ENCODE peak calls at places on chromosome 5, in five cellular contexts. One of them, this sample, is unnamed.

GRCh38 chr5:93579561-93580386 is 1.2 kb downstream of the NR2F1-AS1 start:
- DNase-seq in activated T-cell treated with anti-CD3 and anti-CD28 coated beads, Interleukin-2, amount 50 U/mL, for 72 hours: no peak
- DNase-seq in HT1080: no peak
- DNase-seq in iPS-NIHi11: no peak
- DNase-seq in EH: peak
- DNase-seq in this sample: no peak

GRCh38 chr5:178224403-178224802 is 8.2 kb downstream of the PHYKPL start:
- DNase-seq in activated T-cell treated with anti-CD3 and anti-CD28 coated beads, Interleukin-2, amount 50 U/mL, for 72 hours: no peak
- DNase-seq in HT1080: no peak
- DNase-seq in EH: no peak
- DNase-seq in iPS-NIHi11: no peak
- DNase-seq in this sample: no peak

GRCh38 chr5:138275895-138276294 is 1.5 kb upstream of the GFRA3 start:
- DNase-seq in EH: no peak
- DNase-seq in activated T-cell treated with anti-CD3 and anti-CD28 coated beads, Interleukin-2, amount 50 U/mL, for 72 hours: no peak
- DNase-seq in iPS-NIHi11: no peak
- DNase-seq in HT1080: no peak
- DNase-seq in this sample: no peak

GRCh38 chr5:116778015-116778414 is 203.4 kb upstream of the SEMA6A start:
- DNase-seq in activated T-cell treated with anti-CD3 and anti-CD28 coated beads, Interleukin-2, amount 50 U/mL, for 72 hours: no peak
- DNase-seq in iPS-NIHi11: peak
- DNase-seq in HT1080: no peak
- DNase-seq in EH: no peak
- DNase-seq in this sample: no peak

GRCh38 chr5:150694638-150695037 is 6.2 kb downstream of the RBM22 start:
- DNase-seq in HT1080: no peak
- DNase-seq in EH: peak
- DNase-seq in iPS-NIHi11: no peak
- DNase-seq in activated T-cell treated with anti-CD3 and anti-CD28 coated beads, Interleukin-2, amount 50 U/mL, for 72 hours: no peak
- DNase-seq in this sample: no peak

GRCh38 chr5:60829490-60830266 is 14.4 kb downstream of the ELOVL7 start:
- DNase-seq in EH: no peak
- DNase-seq in activated T-cell treated with anti-CD3 and anti-CD28 coated beads, Interleukin-2, amount 50 U/mL, for 72 hours: peak
- DNase-seq in iPS-NIHi11: no peak
- DNase-seq in HT1080: no peak
- DNase-seq in this sample: no peak

GRCh38 chr5:16392718-16393117 is 72.9 kb downstream of the ZNF622 start:
- DNase-seq in EH: no peak
- DNase-seq in activated T-cell treated with anti-CD3 and anti-CD28 coated beads, Interleukin-2, amount 50 U/mL, for 72 hours: no peak
- DNase-seq in HT1080: peak
- DNase-seq in iPS-NIHi11: no peak
- DNase-seq in this sample: no peak

GRCh38 chr5:103466494-103466893 is 96.1 kb downstream of the NUDT12 start:
- DNase-seq in activated T-cell treated with anti-CD3 and anti-CD28 coated beads, Interleukin-2, amount 50 U/mL, for 72 hours: no peak
- DNase-seq in EH: peak
- DNase-seq in iPS-NIHi11: no peak
- DNase-seq in HT1080: peak
- DNase-seq in this sample: no peak

GRCh38 chr5:92179651-92180050 is 796.5 kb upstream of the ARRDC3 start:
- DNase-seq in HT1080: no peak
- DNase-seq in EH: no peak
- DNase-seq in activated T-cell treated with anti-CD3 and anti-CD28 coated beads, Interleukin-2, amount 50 U/mL, for 72 hours: no peak
- DNase-seq in iPS-NIHi11: no peak
- DNase-seq in this sample: no peak

GRCh38 chr5:160774646-160775313 is 77.2 kb downstream of the ATP10B start:
- DNase-seq in iPS-NIHi11: no peak
- DNase-seq in activated T-cell treated with anti-CD3 and anti-CD28 coated beads, Interleukin-2, amount 50 U/mL, for 72 hours: no peak
- DNase-seq in EH: no peak
- DNase-seq in HT1080: no peak
- DNase-seq in this sample: no peak

GRCh38 chr5:40572947-40573346 is 106.8 kb upstream of the PTGER4 start:
- DNase-seq in iPS-NIHi11: no peak
- DNase-seq in EH: peak
- DNase-seq in activated T-cell treated with anti-CD3 and anti-CD28 coated beads, Interleukin-2, amount 50 U/mL, for 72 hours: no peak
- DNase-seq in HT1080: no peak
- DNase-seq in this sample: no peak

GRCh38 chr5:176740131-176740701 is 70.1 kb upstream of the UNC5A start:
- DNase-seq in EH: no peak
- DNase-seq in HT1080: no peak
- DNase-seq in activated T-cell treated with anti-CD3 and anti-CD28 coated beads, Interleukin-2, amount 50 U/mL, for 72 hours: no peak
- DNase-seq in iPS-NIHi11: no peak
- DNase-seq in this sample: no peak

GRCh38 chr5:170747357-170747756 is 36.2 kb upstream of the GABRP start:
- DNase-seq in activated T-cell treated with anti-CD3 and anti-CD28 coated beads, Interleukin-2, amount 50 U/mL, for 72 hours: no peak
- DNase-seq in iPS-NIHi11: no peak
- DNase-seq in HT1080: no peak
- DNase-seq in EH: no peak
- DNase-seq in this sample: no peak

GRCh38 chr5:122195784-122196394 is 66.5 kb downstream of the ZNF474 start:
- DNase-seq in HT1080: peak
- DNase-seq in iPS-NIHi11: peak
- DNase-seq in EH: peak
- DNase-seq in activated T-cell treated with anti-CD3 and anti-CD28 coated beads, Interleukin-2, amount 50 U/mL, for 72 hours: no peak
- DNase-seq in this sample: peak

GRCh38 chr5:126628102-126628501 is 27.4 kb downstream of the PHAX start:
- DNase-seq in EH: no peak
- DNase-seq in HT1080: no peak
- DNase-seq in activated T-cell treated with anti-CD3 and anti-CD28 coated beads, Interleukin-2, amount 50 U/mL, for 72 hours: no peak
- DNase-seq in iPS-NIHi11: peak
- DNase-seq in this sample: no peak

GRCh38 chr5:96177303-96177869 is 215.7 kb upstream of the ELL2 start:
- DNase-seq in activated T-cell treated with anti-CD3 and anti-CD28 coated beads, Interleukin-2, amount 50 U/mL, for 72 hours: peak
- DNase-seq in iPS-NIHi11: no peak
- DNase-seq in EH: peak
- DNase-seq in HT1080: peak
- DNase-seq in this sample: no peak

GRCh38 chr5:161846731-161847130 is 1.2 kb upstream of the GABRA1 start:
- DNase-seq in iPS-NIHi11: peak
- DNase-seq in EH: no peak
- DNase-seq in activated T-cell treated with anti-CD3 and anti-CD28 coated beads, Interleukin-2, amount 50 U/mL, for 72 hours: no peak
- DNase-seq in HT1080: peak
- DNase-seq in this sample: peak

GRCh38 chr5:95864456-95864855 is 41.9 kb upstream of the GLRX start:
- DNase-seq in HT1080: no peak
- DNase-seq in EH: no peak
- DNase-seq in activated T-cell treated with anti-CD3 and anti-CD28 coated beads, Interleukin-2, amount 50 U/mL, for 72 hours: no peak
- DNase-seq in iPS-NIHi11: no peak
- DNase-seq in this sample: no peak

GRCh38 chr5:32326216-32326772 is 13.6 kb upstream of the MTMR12 start:
- DNase-seq in activated T-cell treated with anti-CD3 and anti-CD28 coated beads, Interleukin-2, amount 50 U/mL, for 72 hours: no peak
- DNase-seq in iPS-NIHi11: no peak
- DNase-seq in EH: peak
- DNase-seq in HT1080: peak
- DNase-seq in this sample: no peak

GRCh38 chr5:132492386-132492785 is 1.8 kb upstream of the IRF1 start:
- DNase-seq in HT1080: no peak
- DNase-seq in activated T-cell treated with anti-CD3 and anti-CD28 coated beads, Interleukin-2, amount 50 U/mL, for 72 hours: no peak
- DNase-seq in EH: no peak
- DNase-seq in iPS-NIHi11: no peak
- DNase-seq in this sample: no peak

GRCh38 chr5:180235846-180236245 is 26.8 kb upstream of the RASGEF1C start:
- DNase-seq in iPS-NIHi11: no peak
- DNase-seq in HT1080: no peak
- DNase-seq in EH: no peak
- DNase-seq in activated T-cell treated with anti-CD3 and anti-CD28 coated beads, Interleukin-2, amount 50 U/mL, for 72 hours: no peak
- DNase-seq in this sample: no peak

GRCh38 chr5:6354848-6355247 is 23.5 kb downstream of the MED10 start:
- DNase-seq in EH: no peak
- DNase-seq in HT1080: no peak
- DNase-seq in activated T-cell treated with anti-CD3 and anti-CD28 coated beads, Interleukin-2, amount 50 U/mL, for 72 hours: no peak
- DNase-seq in iPS-NIHi11: no peak
- DNase-seq in this sample: no peak

GRCh38 chr5:114658179-114658578 is 296.3 kb downstream of the KCNN2 start:
- DNase-seq in iPS-NIHi11: no peak
- DNase-seq in HT1080: peak
- DNase-seq in EH: peak
- DNase-seq in activated T-cell treated with anti-CD3 and anti-CD28 coated beads, Interleukin-2, amount 50 U/mL, for 72 hours: no peak
- DNase-seq in this sample: no peak

GRCh38 chr5:125295405-125295872 is 549.0 kb upstream of the ZNF608 start:
- DNase-seq in HT1080: peak
- DNase-seq in iPS-NIHi11: no peak
- DNase-seq in EH: peak
- DNase-seq in activated T-cell treated with anti-CD3 and anti-CD28 coated beads, Interleukin-2, amount 50 U/mL, for 72 hours: no peak
- DNase-seq in this sample: no peak

GRCh38 chr5:142106061-142106460 is 2.5 kb upstream of the NDFIP1 start:
- DNase-seq in EH: peak
- DNase-seq in HT1080: no peak
- DNase-seq in activated T-cell treated with anti-CD3 and anti-CD28 coated beads, Interleukin-2, amount 50 U/mL, for 72 hours: no peak
- DNase-seq in iPS-NIHi11: no peak
- DNase-seq in this sample: no peak

GRCh38 chr5:143064207-143064606 is 294.0 kb downstream of the ARHGAP26 start:
- DNase-seq in HT1080: peak
- DNase-seq in iPS-NIHi11: no peak
- DNase-seq in EH: peak
- DNase-seq in activated T-cell treated with anti-CD3 and anti-CD28 coated beads, Interleukin-2, amount 50 U/mL, for 72 hours: no peak
- DNase-seq in this sample: no peak

GRCh38 chr5:141737485-141737884 is 55.5 kb upstream of the ARAP3 start:
- DNase-seq in EH: no peak
- DNase-seq in HT1080: no peak
- DNase-seq in iPS-NIHi11: no peak
- DNase-seq in activated T-cell treated with anti-CD3 and anti-CD28 coated beads, Interleukin-2, amount 50 U/mL, for 72 hours: no peak
- DNase-seq in this sample: no peak

GRCh38 chr5:86029308-86029707 is 588.4 kb upstream of the COX7C start:
- DNase-seq in EH: no peak
- DNase-seq in HT1080: no peak
- DNase-seq in iPS-NIHi11: no peak
- DNase-seq in activated T-cell treated with anti-CD3 and anti-CD28 coated beads, Interleukin-2, amount 50 U/mL, for 72 hours: no peak
- DNase-seq in this sample: no peak

GRCh38 chr5:71651554-71651953 is 64.4 kb downstream of the MCCC2 start:
- DNase-seq in iPS-NIHi11: no peak
- DNase-seq in activated T-cell treated with anti-CD3 and anti-CD28 coated beads, Interleukin-2, amount 50 U/mL, for 72 hours: peak
- DNase-seq in EH: no peak
- DNase-seq in HT1080: no peak
- DNase-seq in this sample: peak

GRCh38 chr5:163498886-163499285 is 6.5 kb upstream of the MAT2B start:
- DNase-seq in activated T-cell treated with anti-CD3 and anti-CD28 coated beads, Interleukin-2, amount 50 U/mL, for 72 hours: no peak
- DNase-seq in EH: peak
- DNase-seq in HT1080: peak
- DNase-seq in iPS-NIHi11: no peak
- DNase-seq in this sample: no peak

GRCh38 chr5:173296737-173297676 is 31.2 kb downstream of the STC2 start:
- DNase-seq in EH: no peak
- DNase-seq in activated T-cell treated with anti-CD3 and anti-CD28 coated beads, Interleukin-2, amount 50 U/mL, for 72 hours: no peak
- DNase-seq in iPS-NIHi11: no peak
- DNase-seq in HT1080: no peak
- DNase-seq in this sample: no peak

GRCh38 chr5:67003906-67004729 is 192.5 kb downstream of the CD180 start:
- DNase-seq in HT1080: peak
- DNase-seq in iPS-NIHi11: peak
- DNase-seq in activated T-cell treated with anti-CD3 and anti-CD28 coated beads, Interleukin-2, amount 50 U/mL, for 72 hours: peak
- DNase-seq in EH: peak
- DNase-seq in this sample: peak

GRCh38 chr5:21613971-21614488 is 1239.1 kb downstream of the CDH12 start:
- DNase-seq in activated T-cell treated with anti-CD3 and anti-CD28 coated beads, Interleukin-2, amount 50 U/mL, for 72 hours: no peak
- DNase-seq in EH: no peak
- DNase-seq in HT1080: no peak
- DNase-seq in iPS-NIHi11: peak
- DNase-seq in this sample: no peak

GRCh38 chr5:172178301-172179031 is 9.6 kb downstream of the STK10 start:
- DNase-seq in EH: no peak
- DNase-seq in HT1080: no peak
- DNase-seq in activated T-cell treated with anti-CD3 and anti-CD28 coated beads, Interleukin-2, amount 50 U/mL, for 72 hours: peak
- DNase-seq in iPS-NIHi11: no peak
- DNase-seq in this sample: peak

This sample was measured in activated naive CD4-positive, alpha-beta T cell treated with anti-CD3 and anti-CD28 coated beads for 36 hours.